ENCODE peak calls at places on chromosomes 16 and 17, in four cellular contexts. F is NCI-H774; Y is activated CD4-positive, alpha-beta T cell treated with anti-CD3 and anti-CD28 coated beads, Interleukin-2, amount 10 ng/mL, durations not matched to agents 7 days and 5 days; T is NCI-H1092 treated with DMSO at 0.1 percent for 48 hours. Z is an unnamed sample.

GRCh38 chr16:17476414-17477259 is 5.9 kb upstream of the XYLT1 start:
- DNase-seq in F (peak; percentile 67), Y (peak; percentile 61), T (peak; percentile 64), Z (peak; percentile 9)

GRCh38 chr17:38918129-38918913 is 7.1 kb upstream of the LASP1NB start:
- DNase-seq in F (no peak), T (no peak), Y (no peak), Z (no peak)

GRCh38 chr16:8632675-8633182 is 11.2 kb downstream of the METTL22 start:
- DNase-seq in T (no peak), Y (no peak), F (no peak), Z (no peak)

GRCh38 chr16:85750021-85750826 is 672 bp downstream of the C16orf74 start:
- DNase-seq in F (no peak), Y (no peak), T (no peak), Z (no peak)

GRCh38 chr16:27633721-27634120 is 83.8 kb downstream of the KATNIP start:
- DNase-seq in F (no peak), Y (no peak), T (no peak), Z (no peak)

GRCh38 chr16:69762843-69763556 is 868 bp downstream of the WWP2 start:
- DNase-seq in F (no peak), T (no peak), Y (peak; percentile 33), Z (peak; percentile 19)

GRCh38 chr16:27639588-27640276 is 89.8 kb downstream of the KATNIP start:
- DNase-seq in Y (peak; percentile 38), T (peak; percentile 30), F (no peak), Z (peak; percentile 67)

GRCh38 chr17:8503807-8504206 is 68.1 kb downstream of the NDEL1 start:
- DNase-seq in T (no peak), Y (no peak), F (no peak), Z (peak; percentile 58)

GRCh38 chr17:1650731-1651558 is 1.3 kb upstream of the RILP start:
- DNase-seq in F (no peak), T (no peak), Y (no peak), Z (no peak)

GRCh38 chr16:74052006-74052405 is 244.6 kb upstream of the PSMD7 start:
- DNase-seq in F (no peak), Y (no peak), T (no peak), Z (no peak)

GRCh38 chr16:71367243-71367976 is 8.9 kb downstream of the CALB2 start:
- DNase-seq in F (no peak), Y (peak; percentile 35), T (peak; percentile 62), Z (peak; percentile 50)

GRCh38 chr17:80361495-80362220 is 53.3 kb upstream of the ENDOV start:
- DNase-seq in T (no peak), F (no peak), Y (no peak), Z (no peak)